ENCODE peak calls at places on chromosomes 2 and 18, in six cellular contexts. X is H9, E is brain microvascular endothelial cell, Q is tibial nerve, L is small intestine, F is osteoblast. O is an unnamed sample.

GRCh38 chr2:24359701-24360049 is 661 bp downstream of the ITSN2 start:
- DNase-seq in X (peak), E (no peak), Q (peak), L (peak), F (peak), O (peak)

GRCh38 chr2:240846881-240847601 is 21.6 kb upstream of the AGXT start:
- DNase-seq in X (no peak), E (no peak), Q (no peak), L (peak), F (peak), O (no peak)

GRCh38 chr2:222423186-222423585 is 1.2 kb upstream of the SGPP2 start:
- DNase-seq in X (no peak), E (no peak), Q (no peak), L (no peak), F (no peak), O (no peak)

GRCh38 chr2:182587831-182588230 is 128.2 kb upstream of the DNAJC10 start:
- DNase-seq in X (no peak), E (peak), Q (no peak), L (no peak), F (peak), O (no peak)

GRCh38 chr18:75205760-75206109 is 3.2 kb downstream of the PTGR3 start:
- DNase-seq in X (no peak), E (no peak), Q (peak), L (no peak), F (no peak), O (no peak)

GRCh38 chr18:79628416-79629248 is 51.0 kb upstream of the CTDP1 start:
- DNase-seq in X (no peak), E (no peak), Q (no peak), L (no peak), F (peak), O (no peak)

GRCh38 chr2:112474844-112475486 is 7.0 kb upstream of the TTL start:
- DNase-seq in X (no peak), E (peak), Q (no peak), L (no peak), F (peak), O (no peak)

GRCh38 chr2:106104332-106105062 is 89.6 kb downstream of the UXS1 start:
- DNase-seq in X (peak), E (peak), Q (peak), L (peak), F (peak), O (peak)

GRCh38 chr18:44805643-44806042 is 125.0 kb downstream of the SETBP1 start:
- DNase-seq in X (no peak), E (no peak), Q (no peak), L (no peak), F (no peak), O (no peak)

GRCh38 chr2:214401580-214401979 is 9.3 kb upstream of the VWC2L start:
- DNase-seq in X (no peak), E (no peak), Q (no peak), L (no peak), F (no peak), O (no peak)

GRCh38 chr2:8148260-8148880 is 533.5 kb upstream of the ID2 start:
- DNase-seq in X (no peak), E (peak), Q (no peak), L (peak), F (peak), O (no peak)

GRCh38 chr2:20603791-20604190 is 47.1 kb downstream of the HS1BP3 start:
- DNase-seq in X (no peak), E (no peak), Q (no peak), L (no peak), F (no peak), O (no peak)

GRCh38 chr2:176177580-176178270 is 10.7 kb upstream of the HOXD1 start:
- DNase-seq in X (peak), E (no peak), Q (no peak), L (no peak), F (peak), O (no peak)

GRCh38 chr2:218020281-218020680 is 17.5 kb upstream of the TNS1 start:
- DNase-seq in X (no peak), E (no peak), Q (no peak), L (no peak), F (peak), O (no peak)

DNA sequence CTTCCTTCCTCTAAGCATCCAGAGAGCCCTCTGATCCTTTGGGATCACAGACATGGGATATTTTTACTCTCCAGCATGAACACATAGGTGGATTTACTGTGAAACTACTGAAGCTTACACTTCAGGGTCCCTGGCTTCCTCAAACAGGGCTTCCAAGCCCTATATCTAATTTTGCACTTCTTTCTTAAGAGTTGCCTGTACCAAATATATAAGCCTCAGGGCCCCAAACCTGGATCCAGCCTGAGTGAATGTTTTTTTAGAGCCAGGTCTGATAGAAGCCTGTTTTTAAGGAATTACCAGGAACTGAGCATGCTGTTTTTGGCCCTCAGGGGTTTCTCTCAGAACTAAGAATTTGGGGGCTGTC is 13.2 kb upstream of the KCMF1 start:
- DNase-seq in X (no peak), E (no peak), Q (no peak), L (no peak), F (peak), O (no peak)
- H3K27ac ChIP-seq in X (peak), E (peak), Q (no peak), L (peak), F (peak), O (no peak)

GRCh38 chr2:178895171-178895570 is 87.9 kb upstream of the TTN start:
- DNase-seq in X (no peak), E (no peak), Q (no peak), L (no peak), F (no peak), O (no peak)

GRCh38 chr2:178891265-178891958 is 84.2 kb upstream of the TTN start:
- DNase-seq in X (peak), E (peak), Q (peak), L (peak), F (peak), O (no peak)

GRCh38 chr2:178895872-178896271 is 88.6 kb upstream of the TTN start:
- DNase-seq in X (no peak), E (no peak), Q (no peak), L (no peak), F (no peak), O (no peak)

DNA sequence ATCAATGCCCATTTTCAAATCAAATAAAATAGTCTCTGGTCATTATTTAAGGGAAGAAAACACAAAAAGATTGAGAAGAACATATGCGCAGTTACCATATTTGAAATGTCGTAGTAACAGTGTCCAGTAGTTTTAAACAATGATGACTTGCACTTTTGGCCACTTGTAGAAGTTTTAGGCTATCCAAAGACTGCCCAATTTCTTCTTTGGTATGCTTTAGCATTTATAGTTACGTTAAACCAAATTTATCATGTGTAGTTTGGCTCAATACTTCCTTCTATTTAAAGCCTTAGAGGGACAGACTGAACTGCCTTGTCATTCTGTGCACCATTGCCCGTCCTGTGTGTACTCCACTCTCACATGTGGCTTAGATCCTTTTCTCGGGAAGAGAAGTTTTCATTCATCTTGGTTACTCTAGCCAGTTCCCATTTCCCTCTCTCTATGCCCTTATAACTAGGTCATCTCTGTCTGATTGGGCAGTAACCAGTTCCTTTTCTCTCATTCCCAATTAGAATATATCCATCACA is 84.8 kb upstream of the TTN start:
- DNase-seq in X (no peak), E (no peak), Q (no peak), L (no peak), F (no peak), O (no peak)
- H3K27ac ChIP-seq in X (no peak), E (no peak), Q (no peak), L (no peak), F (no peak), O (no peak)

DNA sequence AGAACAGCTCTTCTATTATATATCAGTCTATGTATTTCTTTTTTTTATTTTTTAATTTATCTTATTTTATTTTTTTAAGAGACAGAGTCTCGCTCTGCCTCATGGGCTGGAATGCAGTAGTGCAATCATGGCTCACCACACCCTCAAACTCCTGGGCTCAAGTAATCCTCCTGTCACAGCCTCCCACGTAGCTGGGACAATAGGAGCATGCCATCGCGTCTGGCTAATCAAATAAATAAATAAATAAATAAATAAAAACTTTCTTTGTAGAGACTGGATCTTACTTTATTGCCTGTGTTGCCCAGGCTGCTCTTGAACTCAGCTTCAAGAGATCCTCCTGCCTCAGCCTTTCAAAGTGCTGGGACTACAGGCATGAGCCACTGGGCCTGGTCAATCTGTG is 117.0 kb downstream of the RBMS1 start:
- DNase-seq in X (no peak), E (peak), Q (no peak), L (no peak), F (no peak), O (no peak)
- H3K27ac ChIP-seq in X (no peak), E (peak), Q (no peak), L (no peak), F (peak), O (no peak)

GRCh38 chr2:445896-446295 is 158.0 kb upstream of the ALKAL2 start:
- DNase-seq in X (no peak), E (no peak), Q (no peak), L (no peak), F (no peak), O (no peak)
- H3K27ac ChIP-seq in X (no peak), E (no peak), Q (no peak), L (no peak), F (no peak), O (no peak)

DNA sequence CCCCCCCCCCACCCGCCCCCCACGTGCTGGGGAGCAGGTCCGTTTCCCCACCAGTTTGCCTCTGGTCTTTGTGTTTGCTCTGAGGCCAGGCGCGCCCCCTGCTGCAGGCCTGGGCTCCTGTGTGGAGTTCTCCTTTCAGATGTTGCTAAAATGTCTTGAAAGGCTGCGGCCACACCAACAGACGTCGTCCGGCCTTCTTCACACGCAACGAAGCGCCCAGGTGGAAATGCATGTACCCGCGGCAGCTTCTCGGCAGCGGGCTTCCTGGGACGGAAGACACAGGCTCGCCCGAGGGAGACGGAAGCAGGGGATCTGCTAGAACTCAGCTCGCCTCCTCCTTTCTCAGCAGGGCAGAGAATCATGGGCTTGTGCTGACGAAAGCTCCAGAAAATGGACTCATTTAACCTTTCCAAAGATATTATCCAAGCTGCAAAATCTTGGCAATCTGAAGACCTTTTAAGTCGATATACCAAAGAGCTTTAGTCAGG is 125.3 kb upstream of the ZNF516 start:
- DNase-seq in X (peak), E (peak), Q (peak), L (no peak), F (peak), O (no peak)
- H3K27ac ChIP-seq in X (no peak), E (no peak), Q (peak), L (no peak), F (peak), O (no peak)

GRCh38 chr2:191318037-191318728 is 73.0 kb downstream of the MYO1B start:
- DNase-seq in X (no peak), E (peak), Q (no peak), L (peak), F (peak), O (no peak)
- H3K27ac ChIP-seq in X (no peak), E (peak), Q (no peak), L (no peak), F (peak), O (no peak)

GRCh38 chr2:173553589-173553988 is 198.9 kb downstream of the CDCA7 start:
- DNase-seq in X (no peak), E (peak), Q (no peak), L (peak), F (peak), O (no peak)
- H3K27ac ChIP-seq in X (no peak), E (no peak), Q (no peak), L (peak), F (no peak), O (no peak)

GRCh38 chr18:61419763-61420162 is 86.5 kb downstream of the CDH20 start:
- DNase-seq in X (no peak), E (no peak), Q (no peak), L (no peak), F (no peak), O (no peak)
- H3K27ac ChIP-seq in X (no peak), E (no peak), Q (no peak), L (no peak), F (no peak), O (no peak)

O was measured in effector memory CD4-positive, alpha-beta T cell.